ENCODE peak calls at places on chromosomes 12 and 14, in ten cellular contexts. One of them, this sample, is unnamed.

GRCh38 chr14:45253754-45254300 is 825 bp upstream of the MIS18BP1 start:
- DNase-seq in stomach: no peak
- DNase-seq in WERI-Rb-1: no peak
- DNase-seq in dorsolateral prefrontal cortex: no peak
- DNase-seq in lower lobe of right lung: peak
- DNase-seq in GM12865: peak
- DNase-seq in A549: peak
- DNase-seq in HepG2: no peak
- DNase-seq in psoas muscle: peak
- DNase-seq in AG10803: peak
- DNase-seq in this sample: no peak

GRCh38 chr14:90816686-90817436 is 631 bp upstream of the TTC7B start:
- DNase-seq in stomach: no peak
- DNase-seq in WERI-Rb-1: peak
- DNase-seq in dorsolateral prefrontal cortex: no peak
- DNase-seq in lower lobe of right lung: no peak
- DNase-seq in GM12865: no peak
- DNase-seq in A549: no peak
- DNase-seq in HepG2: no peak
- DNase-seq in psoas muscle: no peak
- DNase-seq in AG10803: no peak
- DNase-seq in this sample: no peak

GRCh38 chr12:114399664-114400211 is 6.2 kb downstream of the TBX5 start:
- DNase-seq in stomach: no peak
- DNase-seq in WERI-Rb-1: no peak
- DNase-seq in dorsolateral prefrontal cortex: no peak
- DNase-seq in lower lobe of right lung: no peak
- DNase-seq in GM12865: no peak
- DNase-seq in A549: no peak
- DNase-seq in HepG2: no peak
- DNase-seq in psoas muscle: no peak
- DNase-seq in AG10803: no peak
- DNase-seq in this sample: no peak

GRCh38 chr12:18970603-18971002 is 158.9 kb upstream of the PLEKHA5 start:
- DNase-seq in stomach: no peak
- DNase-seq in WERI-Rb-1: no peak
- DNase-seq in dorsolateral prefrontal cortex: no peak
- DNase-seq in lower lobe of right lung: no peak
- DNase-seq in GM12865: no peak
- DNase-seq in A549: no peak
- DNase-seq in HepG2: no peak
- DNase-seq in psoas muscle: no peak
- DNase-seq in AG10803: no peak
- DNase-seq in this sample: no peak

GRCh38 chr12:1776139-1776975 is 44.0 kb upstream of the LRTM2 start:
- DNase-seq in stomach: no peak
- DNase-seq in WERI-Rb-1: peak
- DNase-seq in dorsolateral prefrontal cortex: no peak
- DNase-seq in lower lobe of right lung: no peak
- DNase-seq in GM12865: no peak
- DNase-seq in A549: peak
- DNase-seq in HepG2: no peak
- DNase-seq in psoas muscle: no peak
- DNase-seq in AG10803: peak
- DNase-seq in this sample: no peak

GRCh38 chr12:57047981-57048380 is 1.9 kb downstream of the MYO1A start:
- DNase-seq in stomach: no peak
- DNase-seq in WERI-Rb-1: no peak
- DNase-seq in dorsolateral prefrontal cortex: no peak
- DNase-seq in lower lobe of right lung: no peak
- DNase-seq in GM12865: no peak
- DNase-seq in A549: no peak
- DNase-seq in HepG2: no peak
- DNase-seq in psoas muscle: no peak
- DNase-seq in AG10803: peak
- DNase-seq in this sample: no peak

GRCh38 chr12:9745191-9745590 is 12.3 kb upstream of the CLECL1 start:
- DNase-seq in stomach: no peak
- DNase-seq in WERI-Rb-1: no peak
- DNase-seq in dorsolateral prefrontal cortex: no peak
- DNase-seq in lower lobe of right lung: no peak
- DNase-seq in GM12865: no peak
- DNase-seq in A549: no peak
- DNase-seq in HepG2: no peak
- DNase-seq in psoas muscle: no peak
- DNase-seq in AG10803: peak
- DNase-seq in this sample: no peak

GRCh38 chr14:68463705-68464104 is 329.2 kb downstream of the ZFP36L1 start:
- DNase-seq in stomach: no peak
- DNase-seq in WERI-Rb-1: no peak
- DNase-seq in dorsolateral prefrontal cortex: no peak
- DNase-seq in lower lobe of right lung: no peak
- DNase-seq in GM12865: no peak
- DNase-seq in A549: no peak
- DNase-seq in HepG2: peak
- DNase-seq in psoas muscle: no peak
- DNase-seq in AG10803: no peak
- DNase-seq in this sample: no peak

GRCh38 chr14:53491256-53491905 is 338.3 kb upstream of the DDHD1 start:
- DNase-seq in stomach: no peak
- DNase-seq in WERI-Rb-1: no peak
- DNase-seq in dorsolateral prefrontal cortex: no peak
- DNase-seq in lower lobe of right lung: no peak
- DNase-seq in GM12865: no peak
- DNase-seq in A549: no peak
- DNase-seq in HepG2: no peak
- DNase-seq in psoas muscle: no peak
- DNase-seq in AG10803: peak
- DNase-seq in this sample: no peak

DNA sequence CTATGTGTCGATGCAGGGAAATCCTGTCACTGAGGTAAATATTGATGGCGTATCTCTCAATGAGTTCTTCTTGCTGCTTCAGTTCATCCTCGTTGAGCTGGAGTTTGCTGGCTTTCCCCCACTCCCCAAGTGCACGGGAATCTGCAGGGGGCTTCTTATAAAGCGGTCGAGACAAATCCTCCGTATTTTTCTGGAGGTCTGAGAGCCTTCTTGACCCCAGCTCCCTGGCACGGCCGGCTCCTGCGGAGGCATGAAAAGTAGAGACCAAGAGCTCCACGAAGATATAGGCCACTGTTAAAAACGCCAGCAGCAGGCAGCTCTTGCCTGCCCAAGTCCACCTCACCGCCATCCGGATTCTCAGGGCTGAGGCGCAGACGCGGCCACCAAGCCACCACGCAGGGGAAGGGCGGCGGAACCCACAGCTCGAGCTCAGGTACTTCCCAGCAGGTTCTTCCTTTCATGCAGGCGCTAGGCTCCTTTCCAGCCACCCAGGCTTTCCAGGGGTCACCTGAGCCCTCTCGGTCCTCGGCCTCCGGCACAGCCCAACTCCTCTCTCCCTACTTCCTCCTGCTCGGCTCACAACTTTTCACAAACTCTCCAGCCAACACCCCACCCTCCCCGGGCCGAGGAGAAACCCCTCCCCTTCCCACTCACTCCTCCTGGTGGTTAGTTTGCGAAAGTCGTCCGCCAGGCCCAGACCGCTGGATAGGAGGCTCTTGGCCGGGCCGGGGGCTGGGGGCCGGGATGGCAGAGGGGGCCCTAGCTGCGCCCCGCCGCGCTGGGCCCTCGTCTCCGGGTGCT is at the start of gene GALNT4:
- DNase-seq in stomach: peak
- DNase-seq in WERI-Rb-1: peak
- DNase-seq in dorsolateral prefrontal cortex: peak
- DNase-seq in lower lobe of right lung: peak
- DNase-seq in GM12865: peak
- DNase-seq in A549: peak
- DNase-seq in HepG2: peak
- DNase-seq in psoas muscle: peak
- DNase-seq in AG10803: peak
- DNase-seq in this sample: peak
- TF ChIP-seq CTCF in stomach: no peak
- TF ChIP-seq CTCF in WERI-Rb-1: peak
- TF ChIP-seq CTCF in dorsolateral prefrontal cortex: peak
- TF ChIP-seq CTCF in lower lobe of right lung: peak
- TF ChIP-seq CTCF in GM12865: peak
- TF ChIP-seq CTCF in A549: peak
- TF ChIP-seq CTCF in HepG2: peak
- TF ChIP-seq CTCF in psoas muscle: peak
- TF ChIP-seq CTCF in AG10803: peak
- TF ChIP-seq CTCF in this sample: peak

DNA sequence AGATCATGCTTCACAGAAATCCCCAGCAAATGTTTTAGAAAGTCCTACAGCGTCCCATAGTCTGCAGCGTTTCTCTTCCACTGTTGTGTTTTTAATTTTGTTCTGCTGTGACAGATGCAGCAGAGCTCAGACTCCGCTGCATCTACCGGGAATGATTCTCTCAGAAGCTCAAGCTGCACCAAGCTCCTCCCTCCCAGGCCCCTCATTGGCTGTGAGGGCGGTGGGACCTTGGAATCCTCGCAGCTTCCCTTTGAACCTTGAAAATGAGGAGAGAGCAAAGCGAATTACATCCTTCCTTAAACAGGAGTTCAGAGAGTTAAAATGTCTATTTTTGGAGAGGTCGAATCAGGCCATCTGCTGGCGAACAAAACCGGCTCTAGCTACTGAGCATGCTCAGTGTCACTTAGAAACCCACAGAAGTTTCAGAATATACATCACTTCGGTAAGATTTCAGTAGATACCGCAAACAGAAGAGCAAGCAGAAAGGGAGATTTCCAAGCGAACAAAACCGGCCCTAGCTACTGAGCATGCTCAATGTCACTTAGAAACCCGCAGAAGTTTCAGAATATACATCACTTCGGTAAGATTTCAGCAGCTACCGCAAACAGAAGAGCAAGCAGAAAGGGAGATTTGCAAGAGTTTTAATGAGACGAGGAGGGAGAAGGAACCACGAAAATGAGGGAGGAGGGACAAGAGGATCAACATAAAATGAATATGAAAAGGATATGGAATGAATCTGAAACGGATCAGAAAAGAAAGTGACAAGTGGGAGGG is at the start of gene ABCD2:
- DNase-seq in stomach: peak
- DNase-seq in WERI-Rb-1: peak
- DNase-seq in dorsolateral prefrontal cortex: peak
- DNase-seq in lower lobe of right lung: peak
- DNase-seq in GM12865: peak
- DNase-seq in A549: peak
- DNase-seq in HepG2: peak
- DNase-seq in psoas muscle: peak
- DNase-seq in AG10803: peak
- DNase-seq in this sample: peak
- H3K4me3 ChIP-seq in stomach: peak
- H3K4me3 ChIP-seq in WERI-Rb-1: peak
- H3K4me3 ChIP-seq in dorsolateral prefrontal cortex: peak
- H3K4me3 ChIP-seq in lower lobe of right lung: peak
- H3K4me3 ChIP-seq in GM12865: peak
- H3K4me3 ChIP-seq in A549: peak
- H3K4me3 ChIP-seq in HepG2: no peak
- H3K4me3 ChIP-seq in psoas muscle: peak
- H3K4me3 ChIP-seq in AG10803: peak
- H3K4me3 ChIP-seq in this sample: peak

GRCh38 chr12:52835271-52836041 is 1.3 kb upstream of the KRT79 start:
- DNase-seq in stomach: no peak
- DNase-seq in WERI-Rb-1: no peak
- DNase-seq in dorsolateral prefrontal cortex: no peak
- DNase-seq in lower lobe of right lung: no peak
- DNase-seq in GM12865: no peak
- DNase-seq in A549: no peak
- DNase-seq in HepG2: no peak
- DNase-seq in psoas muscle: no peak
- DNase-seq in AG10803: no peak
- DNase-seq in this sample: no peak
- TF ChIP-seq CTCF in stomach: no peak
- TF ChIP-seq CTCF in WERI-Rb-1: no peak
- TF ChIP-seq CTCF in dorsolateral prefrontal cortex: no peak
- TF ChIP-seq CTCF in lower lobe of right lung: no peak
- TF ChIP-seq CTCF in GM12865: no peak
- TF ChIP-seq CTCF in A549: no peak
- TF ChIP-seq CTCF in HepG2: no peak
- TF ChIP-seq CTCF in psoas muscle: no peak
- TF ChIP-seq CTCF in AG10803: no peak
- TF ChIP-seq CTCF in this sample: no peak

GRCh38 chr12:3464561-3464960 is 26.4 kb upstream of the PRMT8 start:
- DNase-seq in stomach: no peak
- DNase-seq in WERI-Rb-1: no peak
- DNase-seq in dorsolateral prefrontal cortex: no peak
- DNase-seq in lower lobe of right lung: no peak
- DNase-seq in GM12865: no peak
- DNase-seq in A549: no peak
- DNase-seq in HepG2: no peak
- DNase-seq in psoas muscle: no peak
- DNase-seq in AG10803: no peak
- DNase-seq in this sample: no peak

GRCh38 chr12:3458041-3458440 is 33.0 kb upstream of the PRMT8 start:
- DNase-seq in stomach: no peak
- DNase-seq in WERI-Rb-1: no peak
- DNase-seq in dorsolateral prefrontal cortex: no peak
- DNase-seq in lower lobe of right lung: no peak
- DNase-seq in GM12865: no peak
- DNase-seq in A549: no peak
- DNase-seq in HepG2: no peak
- DNase-seq in psoas muscle: no peak
- DNase-seq in AG10803: peak
- DNase-seq in this sample: no peak

GRCh38 chr12:3463927-3464326 is 27.1 kb upstream of the PRMT8 start:
- DNase-seq in stomach: no peak
- DNase-seq in WERI-Rb-1: no peak
- DNase-seq in dorsolateral prefrontal cortex: no peak
- DNase-seq in lower lobe of right lung: no peak
- DNase-seq in GM12865: no peak
- DNase-seq in A549: no peak
- DNase-seq in HepG2: no peak
- DNase-seq in psoas muscle: no peak
- DNase-seq in AG10803: no peak
- DNase-seq in this sample: no peak

GRCh38 chr12:3456809-3457208 is 34.2 kb upstream of the PRMT8 start:
- DNase-seq in stomach: no peak
- DNase-seq in WERI-Rb-1: peak
- DNase-seq in dorsolateral prefrontal cortex: no peak
- DNase-seq in lower lobe of right lung: no peak
- DNase-seq in GM12865: peak
- DNase-seq in A549: no peak
- DNase-seq in HepG2: peak
- DNase-seq in psoas muscle: no peak
- DNase-seq in AG10803: no peak
- DNase-seq in this sample: no peak

DNA sequence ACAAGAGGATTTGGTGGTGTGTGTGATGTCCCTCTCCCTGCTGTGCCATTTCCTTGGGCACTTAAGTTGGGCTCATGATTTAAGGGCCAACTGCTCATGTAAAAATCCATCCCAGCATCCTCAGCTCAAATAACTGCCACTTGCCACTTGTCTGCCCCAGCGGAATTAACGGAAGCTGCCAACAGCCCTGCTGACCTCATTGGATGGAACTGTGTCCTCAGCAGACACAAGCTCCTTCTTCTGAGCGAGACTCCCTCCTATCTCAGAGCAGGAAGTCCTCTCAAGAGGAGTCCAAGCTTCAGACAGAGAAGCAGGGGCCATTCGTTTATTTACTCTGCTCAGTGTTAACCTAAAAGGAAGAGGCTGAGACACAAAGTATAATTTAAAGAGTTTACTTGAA is 29.6 kb upstream of the PRMT8 start:
- DNase-seq in stomach: no peak
- DNase-seq in WERI-Rb-1: no peak
- DNase-seq in dorsolateral prefrontal cortex: no peak
- DNase-seq in lower lobe of right lung: no peak
- DNase-seq in GM12865: no peak
- DNase-seq in A549: no peak
- DNase-seq in HepG2: no peak
- DNase-seq in psoas muscle: no peak
- DNase-seq in AG10803: no peak
- DNase-seq in this sample: no peak
- H3K4me3 ChIP-seq in stomach: no peak
- H3K4me3 ChIP-seq in WERI-Rb-1: no peak
- H3K4me3 ChIP-seq in dorsolateral prefrontal cortex: no peak
- H3K4me3 ChIP-seq in lower lobe of right lung: no peak
- H3K4me3 ChIP-seq in GM12865: no peak
- H3K4me3 ChIP-seq in A549: no peak
- H3K4me3 ChIP-seq in HepG2: no peak
- H3K4me3 ChIP-seq in psoas muscle: no peak
- H3K4me3 ChIP-seq in AG10803: no peak
- H3K4me3 ChIP-seq in this sample: no peak

This sample was measured in GM12864.